ENCODE peak calls at places on chromosomes 6 and 20, in four cellular contexts. W, T, D and R are unnamed samples.

GRCh38 chr6:160174681-160175080 is 53.1 kb downstream of the SLC22A1 start:
- DNase-seq in W (no peak), T (no peak), D (no peak), R (no peak)

GRCh38 chr6:148538251-148539190 is 195.9 kb downstream of the SASH1 start:
- DNase-seq in W (peak), T (no peak), D (no peak), R (no peak)

GRCh38 chr6:72533601-72534000 is 88.3 kb upstream of the KCNQ5 start:
- DNase-seq in W (no peak), T (peak), D (no peak), R (no peak)

GRCh38 chr20:48684501-48685041 is 143.2 kb downstream of the PREX1 start:
- DNase-seq in W (no peak), T (no peak), D (no peak), R (no peak)

GRCh38 chr6:81750201-81750600 is 2.3 kb downstream of the TENT5A start:
- DNase-seq in W (no peak), T (no peak), D (no peak), R (no peak)

GRCh38 chr6:20554326-20554725 is 20.1 kb downstream of the CDKAL1 start:
- DNase-seq in W (peak), T (no peak), D (no peak), R (no peak)

GRCh38 chr20:51447097-51447764 is 95.3 kb downstream of the NFATC2 start:
- DNase-seq in W (peak), T (peak), D (peak), R (peak)

GRCh38 chr6:83071023-83071422 is 3.6 kb downstream of the DOP1A start:
- DNase-seq in W (no peak), T (no peak), D (no peak), R (no peak)

GRCh38 chr6:95978230-95978629 is 37.5 kb upstream of the FUT9 start:
- DNase-seq in W (no peak), T (no peak), D (no peak), R (no peak)

GRCh38 chr6:105757512-105758200 is 328.5 kb upstream of the PRDM1 start:
- DNase-seq in W (no peak), T (no peak), D (no peak), R (no peak)

GRCh38 chr6:17932362-17932852 is 55.0 kb downstream of the KIF13A start:
- DNase-seq in W (peak), T (peak), D (no peak), R (no peak)

GRCh38 chr20:1479831-1480595 is 11.2 kb downstream of the SIRPB2 start:
- DNase-seq in W (no peak), T (no peak), D (no peak), R (no peak)

GRCh38 chr20:56091635-56092180 is 86.4 kb upstream of the CBLN4 start:
- DNase-seq in W (no peak), T (no peak), D (no peak), R (no peak)

GRCh38 chr6:63573140-63573898 is 1.0 kb downstream of the LOC128125822 start:
- DNase-seq in W (peak), T (peak), D (peak), R (peak)

GRCh38 chr6:15365273-15365687 is 119.4 kb downstream of the JARID2 start:
- DNase-seq in W (peak), T (peak), D (peak), R (peak)

GRCh38 chr6:106370639-106371038 is 10.1 kb downstream of the CRYBG1 start:
- DNase-seq in W (no peak), T (no peak), D (no peak), R (no peak)

GRCh38 chr6:106546322-106547052 is 82.8 kb downstream of the RTN4IP1 start:
- DNase-seq in W (peak), T (peak), D (no peak), R (no peak)

GRCh38 chr6:84536914-84537638 is 227.3 kb downstream of the TBX18 start:
- DNase-seq in W (no peak), T (no peak), D (no peak), R (no peak)

GRCh38 chr6:160042014-160042773 is 73.3 kb downstream of the IGF2R start:
- DNase-seq in W (peak), T (peak), D (no peak), R (no peak)

GRCh38 chr6:169857343-169858292 is 106.2 kb downstream of the ERMARD start:
- DNase-seq in W (no peak), T (no peak), D (no peak), R (no peak)

GRCh38 chr6:12371151-12371550 is 81.0 kb downstream of the EDN1 start:
- DNase-seq in W (no peak), T (no peak), D (no peak), R (no peak)

GRCh38 chr6:152401978-152402377 is 235.2 kb downstream of the SYNE1 start:
- DNase-seq in W (no peak), T (no peak), D (no peak), R (no peak)

GRCh38 chr20:63580796-63581461 is 6.9 kb upstream of the HELZ2 start:
- DNase-seq in W (peak), T (peak), D (no peak), R (no peak)

GRCh38 chr6:169271158-169271936 is 17.7 kb upstream of the THBS2 start:
- DNase-seq in W (no peak), T (no peak), D (no peak), R (no peak)

GRCh38 chr6:122995930-122996796 is at the start of gene CLVS2:
- DNase-seq in W (peak), T (peak), D (no peak), R (no peak)

GRCh38 chr6:36838896-36839818 is at the start of gene CPNE5:
- DNase-seq in W (no peak), T (no peak), D (no peak), R (no peak)